ENCODE peak calls at places on chromosomes 4 and X, in nine cellular contexts. E, H, T, F, I, L, U, V and W are unnamed samples.

GRCh38 chr4:107253090-107253489 is 217.0 kb upstream of the DKK2 start:
- DNase-seq in E (no peak), H (no peak), T (no peak), F (no peak), I (no peak), L (no peak), U (no peak), V (no peak), W (no peak)

GRCh38 chr4:151711680-151712079 is 49.1 kb downstream of the GATB start:
- DNase-seq in E (no peak), H (no peak), T (no peak), F (no peak), I (no peak), L (no peak), U (no peak), V (no peak), W (no peak)

GRCh38 chr4:91826186-91826585 is 477.6 kb upstream of the GRID2 start:
- DNase-seq in E (no peak), H (no peak), T (no peak), F (no peak), I (no peak), L (no peak), U (no peak), V (no peak), W (no peak)

GRCh38 chrX:153384390-153384789 is 16.8 kb downstream of the PNMA6E start:
- DNase-seq in E (no peak), H (no peak), T (no peak), F (no peak), I (no peak), L (no peak), U (no peak), V (no peak), W (no peak)

GRCh38 chrX:95762716-95763115 is 921.9 kb upstream of the DIAPH2 start:
- DNase-seq in E (no peak), H (no peak), T (no peak), F (no peak), I (no peak), L (no peak), U (no peak), V (no peak), W (no peak)

GRCh38 chrX:10615931-10616780 is 4.2 kb downstream of the MID1 start:
- DNase-seq in E (peak; percentile 31), H (peak; percentile 34), T (no peak), F (peak; percentile 66), I (peak; percentile 46), L (no peak), U (peak; percentile 72), V (peak; percentile 58), W (peak; percentile 49)

GRCh38 chr4:177190995-177191568 is 118.6 kb upstream of the NEIL3 start:
- DNase-seq in E (no peak), H (no peak), T (no peak), F (no peak), I (no peak), L (no peak), U (no peak), V (peak; percentile 47), W (no peak)

GRCh38 chr4:37453361-37454262 is 209.1 kb downstream of the NWD2 start:
- DNase-seq in E (peak; percentile 54), H (peak; percentile 64), T (no peak), F (peak; percentile 39), I (peak; percentile 81), L (peak; percentile 89), U (peak; percentile 65), V (no peak), W (peak; percentile 76)

GRCh38 chr4:173528378-173529321 is 1.4 kb downstream of the HAND2 start:
- DNase-seq in E (no peak), H (no peak), T (no peak), F (no peak), I (no peak), L (no peak), U (peak; percentile 77), V (no peak), W (no peak)

GRCh38 chr4:173527103-173527876 is 2.7 kb downstream of the HAND2 start:
- DNase-seq in E (no peak), H (no peak), T (no peak), F (no peak), I (no peak), L (no peak), U (peak; percentile 76), V (no peak), W (no peak)

GRCh38 chr4:173531085-173531965 is 1.3 kb upstream of the HAND2 start:
- DNase-seq in E (peak; percentile 85), H (no peak), T (no peak), F (no peak), I (peak; percentile 14), L (no peak), U (peak; percentile 92), V (no peak), W (no peak)

GRCh38 chr4:173530326-173531062 is 465 bp upstream of the HAND2 start:
- DNase-seq in E (no peak), H (no peak), T (no peak), F (no peak), I (no peak), L (no peak), U (peak; percentile 70), V (no peak), W (no peak)

DNA sequence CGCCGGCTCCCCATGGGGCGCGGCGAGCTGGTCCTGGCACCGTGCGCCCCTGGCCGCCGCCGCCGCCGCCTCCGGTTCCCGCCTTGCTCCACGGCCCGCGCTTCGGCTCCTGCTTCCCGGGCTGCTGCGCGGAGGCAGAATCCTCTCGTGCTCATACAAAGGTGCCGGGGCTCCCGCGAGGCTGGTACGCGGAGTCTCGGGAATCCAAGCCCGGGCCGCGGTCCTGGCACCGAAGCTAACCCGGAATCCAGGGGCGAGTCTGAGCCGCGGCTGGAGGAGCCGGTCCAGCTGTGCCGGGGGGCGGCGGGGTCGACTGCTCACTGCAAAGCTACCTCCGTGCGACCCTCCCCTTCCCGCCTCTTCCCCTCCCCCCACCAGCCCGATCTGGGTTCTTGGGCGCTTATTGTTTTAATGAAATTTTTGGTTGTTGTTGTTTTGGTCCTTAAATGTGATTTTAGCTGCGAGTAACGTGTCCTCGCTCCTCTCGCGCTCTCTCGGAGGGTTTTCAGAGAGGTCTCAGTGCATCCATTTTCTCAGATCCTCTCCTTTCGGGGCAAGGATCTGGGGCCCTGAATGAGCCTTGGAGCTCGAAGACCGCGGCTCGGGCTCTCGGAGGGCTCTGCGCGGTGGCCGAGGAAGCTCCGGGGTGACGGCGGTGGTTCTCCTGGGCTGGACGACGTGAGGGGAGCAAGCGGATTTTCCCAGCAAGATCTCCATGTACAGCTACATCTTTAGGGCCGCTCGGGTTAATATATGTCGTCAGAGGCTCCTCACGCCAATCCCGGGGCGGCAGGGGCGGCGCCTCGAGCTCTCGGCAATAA is at the start of gene HAND2:
- DNase-seq in E (peak; percentile 91), H (no peak), T (no peak), F (no peak), I (peak; percentile 64), L (no peak), U (peak; percentile 97), V (peak; percentile 59), W (peak; percentile 68)
- TF ChIP-seq POLR2A in E (peak; percentile 97), H (no peak), T (no peak), F (no peak), I (peak; percentile 59), L (no peak), U (peak; percentile 99), V (no peak), W (peak; percentile 67)

GRCh38 chr4:139177888-139178609 is 1.0 kb upstream of the ELF2 start:
- DNase-seq in E (peak; percentile 96), H (peak; percentile 95), T (peak; percentile 71), F (peak; percentile 96), I (peak; percentile 96), L (peak; percentile 97), U (peak; percentile 98), V (peak; percentile 91), W (peak; percentile 97)
- TF ChIP-seq POLR2A in E (peak; percentile 90), H (peak; percentile 93), T (no peak), F (peak; percentile 75), I (peak; percentile 91), L (peak; percentile 88), U (peak; percentile 83), V (peak; percentile 60), W (peak; percentile 93)

GRCh38 chrX:140091276-140091886 is 126.1 kb upstream of the CXorf66 start:
- DNase-seq in E (peak; percentile 35), H (peak; percentile 3), T (no peak), F (no peak), I (peak; percentile 8), L (peak; percentile 33), U (peak; percentile 60), V (no peak), W (peak; percentile 2)

GRCh38 chrX:140092121-140092520 is 126.8 kb upstream of the CXorf66 start:
- DNase-seq in E (no peak), H (no peak), T (no peak), F (no peak), I (no peak), L (no peak), U (no peak), V (no peak), W (no peak)

GRCh38 chrX:140090800-140091275 is 125.5 kb upstream of the CXorf66 start:
- DNase-seq in E (no peak), H (no peak), T (no peak), F (no peak), I (no peak), L (no peak), U (no peak), V (no peak), W (no peak)

GRCh38 chrX:140087865-140088264 is 122.5 kb upstream of the CXorf66 start:
- DNase-seq in E (no peak), H (no peak), T (no peak), F (no peak), I (no peak), L (no peak), U (no peak), V (no peak), W (no peak)

DNA sequence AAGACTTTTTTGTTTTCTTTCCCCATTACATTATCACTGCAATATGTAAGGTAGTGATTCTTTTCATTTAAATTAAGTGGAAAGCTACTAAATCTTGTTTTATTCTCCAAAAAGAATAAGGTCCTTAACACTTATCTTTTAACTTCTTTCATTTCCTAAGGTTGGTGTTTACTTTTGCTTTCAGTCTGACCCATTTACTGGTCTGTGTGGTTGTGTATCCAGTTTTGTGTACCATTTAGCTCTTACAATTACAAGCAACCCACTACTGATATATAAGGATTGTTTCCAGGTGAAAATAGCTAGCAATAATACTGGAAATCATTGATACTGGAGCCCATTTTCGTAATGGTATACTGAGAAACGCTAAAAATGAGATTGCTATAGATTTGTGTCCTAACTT is 123.1 kb upstream of the CXorf66 start:
- DNase-seq in E (no peak), H (no peak), T (no peak), F (no peak), I (no peak), L (no peak), U (no peak), V (no peak), W (no peak)
- TF ChIP-seq POLR2A in E (no peak), H (no peak), T (no peak), F (no peak), I (no peak), L (no peak), U (no peak), V (no peak), W (no peak)

DNA sequence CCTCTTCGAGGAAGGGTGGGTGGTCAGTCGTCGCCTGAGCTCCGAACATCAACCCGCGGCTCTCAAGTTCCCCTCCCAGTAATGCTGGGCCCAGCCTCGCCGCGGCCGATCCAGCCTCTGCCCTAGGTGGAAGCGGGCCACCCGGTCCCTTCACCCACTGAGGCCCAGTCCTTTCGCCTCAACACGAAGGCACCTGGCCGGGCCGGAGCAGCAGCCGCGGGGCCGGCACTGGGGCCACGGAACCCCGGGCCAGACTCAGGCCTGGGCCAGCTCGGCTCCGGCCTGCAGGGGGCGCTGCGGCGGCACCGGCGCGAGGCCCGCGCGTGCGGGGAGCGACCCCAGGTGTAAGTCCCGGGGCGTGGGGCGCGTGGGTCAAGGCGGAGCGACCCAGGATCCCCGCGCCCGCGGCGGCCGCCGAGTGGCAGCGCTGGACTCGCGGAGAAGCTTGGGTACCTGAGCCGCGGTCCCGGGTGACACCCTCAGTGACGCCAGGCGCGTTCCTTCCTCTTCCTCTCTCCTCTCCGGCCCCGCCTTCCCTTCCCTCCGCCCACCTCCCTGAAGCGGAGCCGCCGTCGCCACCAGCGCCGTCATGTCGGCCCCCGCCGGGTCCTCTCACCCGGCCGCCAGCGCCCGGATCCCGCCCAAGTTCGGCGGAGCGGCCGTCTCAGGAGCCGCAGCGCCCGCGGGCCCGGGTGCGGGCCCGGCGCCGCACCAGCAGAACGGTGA is at the start of gene SEC24B:
- DNase-seq in E (peak; percentile 94), H (peak; percentile 90), T (peak; percentile 49), F (peak; percentile 84), I (peak; percentile 92), L (peak; percentile 95), U (peak; percentile 92), V (peak; percentile 62), W (peak; percentile 87)
- TF ChIP-seq POLR2A in E (peak; percentile 89), H (peak; percentile 84), T (no peak), F (peak; percentile 94), I (peak; percentile 65), L (peak; percentile 68), U (no peak), V (peak; percentile 63), W (peak; percentile 72)